ENCODE peak calls at places on chromosomes 2 and 18, in seven cellular contexts. E is activated CD8-positive, alpha-beta memory T cell treated with anti-CD3 and anti-CD28 coated beads, Interleukin-2, amount 50 U/mL, for 4 hours; M is GM23248; H is left ventricle myocardium inferior; N is HT-29; K is iPS-NIHi11; O is MCF 10A. G is an unnamed sample.

GRCh38 chr2:26885651-26886329 is 37.9 kb downstream of the DPYSL5 start:
- DNase-seq in E (no peak), M (no peak), H (no peak), N (no peak), K (no peak), O (no peak), G (no peak)

GRCh38 chr2:71823526-71823925 is 324.1 kb downstream of the CYP26B1 start:
- DNase-seq in E (no peak), M (no peak), H (no peak), N (no peak), K (no peak), O (no peak), G (no peak)

GRCh38 chr2:181861379-181861778 is 30.2 kb upstream of the ITPRID2 start:
- DNase-seq in E (no peak), M (no peak), H (no peak), N (no peak), K (no peak), O (no peak), G (no peak)

GRCh38 chr2:230908595-230909191 is 16.3 kb downstream of the GPR55 start:
- DNase-seq in E (peak), M (peak), H (no peak), N (no peak), K (no peak), O (peak), G (peak)

GRCh38 chr2:227472265-227473018 is 486 bp downstream of the AGFG1 start:
- DNase-seq in E (peak), M (peak), H (peak), N (no peak), K (peak), O (no peak), G (no peak)

GRCh38 chr2:33291278-33292013 is 185.0 kb upstream of the RASGRP3 start:
- DNase-seq in E (no peak), M (peak), H (no peak), N (peak), K (no peak), O (peak), G (peak)

GRCh38 chr2:104825124-104825865 is 28.6 kb upstream of the POU3F3 start:
- DNase-seq in E (no peak), M (no peak), H (no peak), N (no peak), K (no peak), O (peak), G (no peak)

GRCh38 chr2:215881582-215881981 is 131.8 kb downstream of the MREG start:
- DNase-seq in E (no peak), M (peak), H (no peak), N (no peak), K (no peak), O (no peak), G (peak)

GRCh38 chr18:23710068-23710527 is 20.8 kb downstream of the LAMA3 start:
- DNase-seq in E (no peak), M (no peak), H (no peak), N (peak), K (no peak), O (peak), G (peak)

GRCh38 chr2:8028981-8029380 is 652.9 kb upstream of the ID2 start:
- DNase-seq in E (no peak), M (no peak), H (no peak), N (no peak), K (no peak), O (no peak), G (no peak)

GRCh38 chr18:9441061-9441460 is 34.3 kb upstream of the RALBP1 start:
- DNase-seq in E (no peak), M (no peak), H (no peak), N (no peak), K (no peak), O (no peak), G (no peak)

GRCh38 chr2:56448999-56449431 is 265.2 kb downstream of the CCDC85A start:
- DNase-seq in E (no peak), M (peak), H (no peak), N (peak), K (no peak), O (peak), G (no peak)

GRCh38 chr18:13615432-13615861 is 110.9 kb downstream of the FAM210A start:
- DNase-seq in E (no peak), M (peak), H (no peak), N (no peak), K (no peak), O (no peak), G (peak)

GRCh38 chr2:26126091-26126490 is 46.8 kb upstream of the GAREM2 start:
- DNase-seq in E (no peak), M (no peak), H (no peak), N (no peak), K (no peak), O (no peak), G (no peak)

GRCh38 chr2:187924293-187924692 is 367.4 kb upstream of the GULP1 start:
- DNase-seq in E (no peak), M (no peak), H (no peak), N (no peak), K (no peak), O (no peak), G (no peak)

GRCh38 chr2:24026233-24026632 is 16.3 kb downstream of the MFSD2B start:
- DNase-seq in E (no peak), M (no peak), H (no peak), N (no peak), K (peak), O (no peak), G (no peak)

GRCh38 chr2:128442891-128443302 is 124.2 kb upstream of the HS6ST1 start:
- DNase-seq in E (peak), M (no peak), H (no peak), N (no peak), K (peak), O (no peak), G (no peak)

GRCh38 chr2:168397629-168398028 is 58.4 kb upstream of the CERS6 start:
- DNase-seq in E (no peak), M (peak), H (no peak), N (no peak), K (no peak), O (no peak), G (no peak)

GRCh38 chr2:238929242-238930081 is 81.6 kb downstream of the TWIST2 start:
- DNase-seq in E (no peak), M (peak), H (peak), N (no peak), K (no peak), O (no peak), G (no peak)

GRCh38 chr18:58532298-58532697 is 96.6 kb downstream of the ALPK2 start:
- DNase-seq in E (no peak), M (peak), H (no peak), N (no peak), K (no peak), O (peak), G (no peak)

GRCh38 chr2:107364361-107364950 is 462.2 kb upstream of the RGPD4 start:
- DNase-seq in E (no peak), M (no peak), H (no peak), N (no peak), K (no peak), O (no peak), G (no peak)

GRCh38 chr2:47016172-47016913 is 100.7 kb upstream of the MCFD2 start:
- DNase-seq in E (no peak), M (peak), H (no peak), N (peak), K (peak), O (peak), G (peak)

G was measured in HT1080.